ENCODE peak calls at places on chromosome 22, in seven cellular contexts. V is sigmoid colon; U is activated T-cell treated with anti-CD3 and anti-CD28 coated beads, Interleukin-2, amount 50 U/mL, for 4 hours; C is endothelial cell; W is hippocampal formation; T is choroid plexus epithelial cell; J is activated T-helper 1 cell treated with anti-CD3 and anti-CD28 coated beads, Interleukin-12 subunit alpha, Interleukin-12 subunit beta, Interleukin-2, Interleukin-4 antibody, amounts not matched to agents 30 ng/mL and 10 ng/mL and 1 ng/mL, durations not matched to agents 14 hours and 24 hours and 36 hours. F is an unnamed sample.

GRCh38 chr22:50247748-50248147 is 2.9 kb upstream of the TUBGCP6 start:
- DNase-seq in J (no peak), W (no peak), T (peak; percentile 80), V (no peak), U (no peak), C (peak; percentile 60), F (peak; percentile 32)

GRCh38 chr22:20217563-20217962 is 50.6 kb downstream of the RTN4R start:
- DNase-seq in V (no peak), J (no peak), U (no peak), C (no peak), W (no peak), T (no peak), F (no peak)

GRCh38 chr22:50517495-50518260 is 7.7 kb downstream of the SCO2 start:
- DNase-seq in W (no peak), C (no peak), U (no peak), J (no peak), V (no peak), T (no peak), F (no peak)

GRCh38 chr22:25024895-25025294 is 72.4 kb downstream of the KIAA1671 start:
- DNase-seq in U (no peak), T (no peak), W (no peak), V (no peak), J (no peak), C (no peak), F (no peak)

GRCh38 chr22:37485714-37486223 is 415 bp downstream of the MFNG start:
- DNase-seq in V (no peak), T (no peak), J (no peak), W (no peak), C (no peak), U (peak; percentile 14), F (no peak)

GRCh38 chr22:48581206-48581766 is 1246.4 kb downstream of the BRD1 start:
- DNase-seq in J (no peak), W (no peak), V (no peak), T (no peak), C (no peak), U (no peak), F (no peak)

GRCh38 chr22:42116848-42117424 is 13.7 kb downstream of the CYP2D6 start:
- DNase-seq in C (no peak), V (no peak), J (no peak), T (peak; percentile 38), U (no peak), W (no peak), F (no peak)

GRCh38 chr22:19358195-19358594 is 66.7 kb upstream of the CLTCL1 start:
- DNase-seq in T (no peak), W (no peak), C (no peak), V (no peak), U (no peak), J (no peak), F (no peak)

GRCh38 chr22:47631571-47632102 is 869.2 kb downstream of the TBC1D22A start:
- DNase-seq in V (no peak), J (no peak), T (no peak), C (no peak), U (no peak), W (no peak), F (no peak)

GRCh38 chr22:46340676-46341075 is 5.2 kb downstream of the TRMU start:
- DNase-seq in C (no peak), U (no peak), T (no peak), W (no peak), J (no peak), V (no peak), F (no peak)

GRCh38 chr22:39212721-39213376 is 31.9 kb downstream of the PDGFB start:
- DNase-seq in J (no peak), C (no peak), V (peak; percentile 40), T (peak; percentile 82), U (no peak), W (no peak), F (no peak)

GRCh38 chr22:46614070-46614931 is 5.9 kb upstream of the GRAMD4 start:
- DNase-seq in J (peak; percentile 75), U (peak; percentile 56), W (no peak), T (no peak), C (no peak), V (no peak), F (no peak)

GRCh38 chr22:29108137-29108536 is 35.3 kb downstream of the KREMEN1 start:
- DNase-seq in J (no peak), W (no peak), T (peak; percentile 41), V (no peak), U (no peak), C (no peak), F (no peak)

GRCh38 chr22:38524434-38524833 is 18.3 kb upstream of the DDX17 start:
- DNase-seq in C (no peak), W (no peak), T (no peak), J (no peak), U (no peak), V (no peak), F (no peak)

GRCh38 chr22:44341431-44342346 is 28.9 kb upstream of the SHISAL1 start:
- DNase-seq in U (no peak), W (no peak), C (no peak), V (peak; percentile 86), J (no peak), T (peak; percentile 43), F (no peak)

GRCh38 chr22:50481440-50482106 is at the start of gene ADM2:
- DNase-seq in J (peak; percentile 73), C (peak; percentile 36), T (no peak), U (peak; percentile 61), W (no peak), V (no peak), F (no peak)

GRCh38 chr22:26185190-26185589 is 15.9 kb downstream of the SEZ6L start:
- DNase-seq in C (no peak), T (no peak), W (no peak), V (no peak), U (no peak), J (no peak), F (no peak)

GRCh38 chr22:17477401-17477833 is 85.9 kb upstream of the SLC25A18 start:
- DNase-seq in U (no peak), C (no peak), J (no peak), W (no peak), V (peak; percentile 82), T (peak; percentile 40), F (no peak)

GRCh38 chr22:26893711-26894110 is 236.3 kb downstream of the MIAT start:
- DNase-seq in U (no peak), T (no peak), C (no peak), J (no peak), V (no peak), W (no peak), F (no peak)

GRCh38 chr22:41286639-41287091 is 678 bp upstream of the RANGAP1 start:
- DNase-seq in V (no peak), J (no peak), U (peak; percentile 32), C (peak; percentile 14), W (no peak), T (no peak), F (no peak)